ENCODE peak calls at places on chromosomes 13 and 19, in ten cellular contexts. One of them, this sample, is unnamed.

GRCh38 chr19:18386543-18387251 is 739 bp downstream of the GDF15 start:
- DNase-seq in mucosa of descending colon: peak; percentile 70
- DNase-seq in ovary: no peak
- DNase-seq in epithelial cell of esophagus: no peak
- DNase-seq in heart right ventricle: no peak
- DNase-seq in hepatocyte: peak; percentile 11
- DNase-seq in GM23338: no peak
- DNase-seq in Panc1: no peak
- DNase-seq in CD8-positive, alpha-beta T cell: no peak
- DNase-seq in fibroblast of mammary gland: no peak
- DNase-seq in this sample: no peak

GRCh38 chr13:87259479-87260083 is 411.6 kb upstream of the SLITRK5 start:
- DNase-seq in mucosa of descending colon: no peak
- DNase-seq in ovary: no peak
- DNase-seq in epithelial cell of esophagus: peak; percentile 20
- DNase-seq in heart right ventricle: no peak
- DNase-seq in hepatocyte: peak; percentile 43
- DNase-seq in GM23338: peak; percentile 77
- DNase-seq in Panc1: no peak
- DNase-seq in CD8-positive, alpha-beta T cell: no peak
- DNase-seq in fibroblast of mammary gland: no peak
- DNase-seq in this sample: no peak

GRCh38 chr19:31231181-31231580 is 118.1 kb downstream of the TSHZ3 start:
- DNase-seq in mucosa of descending colon: no peak
- DNase-seq in ovary: no peak
- DNase-seq in epithelial cell of esophagus: no peak
- DNase-seq in heart right ventricle: no peak
- DNase-seq in hepatocyte: no peak
- DNase-seq in GM23338: no peak
- DNase-seq in Panc1: no peak
- DNase-seq in CD8-positive, alpha-beta T cell: no peak
- DNase-seq in fibroblast of mammary gland: no peak
- DNase-seq in this sample: no peak

GRCh38 chr13:90256746-90257145 is 1090.7 kb upstream of the MIR17HG start:
- DNase-seq in mucosa of descending colon: no peak
- DNase-seq in ovary: no peak
- DNase-seq in epithelial cell of esophagus: no peak
- DNase-seq in heart right ventricle: no peak
- DNase-seq in hepatocyte: no peak
- DNase-seq in GM23338: no peak
- DNase-seq in Panc1: no peak
- DNase-seq in CD8-positive, alpha-beta T cell: no peak
- DNase-seq in fibroblast of mammary gland: no peak
- DNase-seq in this sample: no peak

GRCh38 chr19:17125728-17126677 is 50.4 kb downstream of the MYO9B start:
- DNase-seq in mucosa of descending colon: peak; percentile 63
- DNase-seq in ovary: no peak
- DNase-seq in epithelial cell of esophagus: no peak
- DNase-seq in heart right ventricle: peak; percentile 61
- DNase-seq in hepatocyte: no peak
- DNase-seq in GM23338: peak; percentile 41
- DNase-seq in Panc1: no peak
- DNase-seq in CD8-positive, alpha-beta T cell: peak; percentile 72
- DNase-seq in fibroblast of mammary gland: peak; percentile 48
- DNase-seq in this sample: peak; percentile 94

GRCh38 chr19:35037716-35038622 is 3.6 kb upstream of the HPN start:
- DNase-seq in mucosa of descending colon: no peak
- DNase-seq in ovary: no peak
- DNase-seq in epithelial cell of esophagus: no peak
- DNase-seq in heart right ventricle: no peak
- DNase-seq in hepatocyte: no peak
- DNase-seq in GM23338: no peak
- DNase-seq in Panc1: no peak
- DNase-seq in CD8-positive, alpha-beta T cell: no peak
- DNase-seq in fibroblast of mammary gland: no peak
- DNase-seq in this sample: peak; percentile 66

GRCh38 chr13:77213644-77214043 is 113.2 kb downstream of the MYCBP2 start:
- DNase-seq in mucosa of descending colon: no peak
- DNase-seq in ovary: no peak
- DNase-seq in epithelial cell of esophagus: peak; percentile 61
- DNase-seq in heart right ventricle: no peak
- DNase-seq in hepatocyte: no peak
- DNase-seq in GM23338: no peak
- DNase-seq in Panc1: no peak
- DNase-seq in CD8-positive, alpha-beta T cell: no peak
- DNase-seq in fibroblast of mammary gland: peak; percentile 12
- DNase-seq in this sample: no peak

GRCh38 chr19:38034153-38034835 is 127.3 kb downstream of the SIPA1L3 start:
- DNase-seq in mucosa of descending colon: peak; percentile 32
- DNase-seq in ovary: no peak
- DNase-seq in epithelial cell of esophagus: no peak
- DNase-seq in heart right ventricle: no peak
- DNase-seq in hepatocyte: no peak
- DNase-seq in GM23338: no peak
- DNase-seq in Panc1: no peak
- DNase-seq in CD8-positive, alpha-beta T cell: no peak
- DNase-seq in fibroblast of mammary gland: peak; percentile 57
- DNase-seq in this sample: peak; percentile 40

GRCh38 chr19:27762933-27763332 is 1450.0 kb downstream of the UQCRFS1 start:
- DNase-seq in mucosa of descending colon: no peak
- DNase-seq in ovary: no peak
- DNase-seq in epithelial cell of esophagus: no peak
- DNase-seq in heart right ventricle: no peak
- DNase-seq in hepatocyte: no peak
- DNase-seq in GM23338: no peak
- DNase-seq in Panc1: no peak
- DNase-seq in CD8-positive, alpha-beta T cell: no peak
- DNase-seq in fibroblast of mammary gland: no peak
- DNase-seq in this sample: no peak

GRCh38 chr13:99970761-99971575 is 599 bp downstream of the ZIC5 start:
- DNase-seq in mucosa of descending colon: no peak
- DNase-seq in ovary: no peak
- DNase-seq in epithelial cell of esophagus: no peak
- DNase-seq in heart right ventricle: no peak
- DNase-seq in hepatocyte: no peak
- DNase-seq in GM23338: peak; percentile 69
- DNase-seq in Panc1: no peak
- DNase-seq in CD8-positive, alpha-beta T cell: no peak
- DNase-seq in fibroblast of mammary gland: no peak
- DNase-seq in this sample: no peak

GRCh38 chr13:99969368-99969933 is 2.1 kb downstream of the ZIC5 start:
- DNase-seq in mucosa of descending colon: no peak
- DNase-seq in ovary: no peak
- DNase-seq in epithelial cell of esophagus: no peak
- DNase-seq in heart right ventricle: no peak
- DNase-seq in hepatocyte: no peak
- DNase-seq in GM23338: no peak
- DNase-seq in Panc1: no peak
- DNase-seq in CD8-positive, alpha-beta T cell: no peak
- DNase-seq in fibroblast of mammary gland: no peak
- DNase-seq in this sample: no peak

GRCh38 chr13:99968521-99969367 is 2.8 kb downstream of the ZIC5 start:
- DNase-seq in mucosa of descending colon: peak; percentile 54
- DNase-seq in ovary: no peak
- DNase-seq in epithelial cell of esophagus: no peak
- DNase-seq in heart right ventricle: no peak
- DNase-seq in hepatocyte: no peak
- DNase-seq in GM23338: peak; percentile 68
- DNase-seq in Panc1: no peak
- DNase-seq in CD8-positive, alpha-beta T cell: no peak
- DNase-seq in fibroblast of mammary gland: no peak
- DNase-seq in this sample: no peak

GRCh38 chr13:99971576-99972189 is at the start of gene ZIC5:
- DNase-seq in mucosa of descending colon: no peak
- DNase-seq in ovary: no peak
- DNase-seq in epithelial cell of esophagus: no peak
- DNase-seq in heart right ventricle: no peak
- DNase-seq in hepatocyte: no peak
- DNase-seq in GM23338: peak; percentile 93
- DNase-seq in Panc1: no peak
- DNase-seq in CD8-positive, alpha-beta T cell: no peak
- DNase-seq in fibroblast of mammary gland: no peak
- DNase-seq in this sample: no peak

DNA sequence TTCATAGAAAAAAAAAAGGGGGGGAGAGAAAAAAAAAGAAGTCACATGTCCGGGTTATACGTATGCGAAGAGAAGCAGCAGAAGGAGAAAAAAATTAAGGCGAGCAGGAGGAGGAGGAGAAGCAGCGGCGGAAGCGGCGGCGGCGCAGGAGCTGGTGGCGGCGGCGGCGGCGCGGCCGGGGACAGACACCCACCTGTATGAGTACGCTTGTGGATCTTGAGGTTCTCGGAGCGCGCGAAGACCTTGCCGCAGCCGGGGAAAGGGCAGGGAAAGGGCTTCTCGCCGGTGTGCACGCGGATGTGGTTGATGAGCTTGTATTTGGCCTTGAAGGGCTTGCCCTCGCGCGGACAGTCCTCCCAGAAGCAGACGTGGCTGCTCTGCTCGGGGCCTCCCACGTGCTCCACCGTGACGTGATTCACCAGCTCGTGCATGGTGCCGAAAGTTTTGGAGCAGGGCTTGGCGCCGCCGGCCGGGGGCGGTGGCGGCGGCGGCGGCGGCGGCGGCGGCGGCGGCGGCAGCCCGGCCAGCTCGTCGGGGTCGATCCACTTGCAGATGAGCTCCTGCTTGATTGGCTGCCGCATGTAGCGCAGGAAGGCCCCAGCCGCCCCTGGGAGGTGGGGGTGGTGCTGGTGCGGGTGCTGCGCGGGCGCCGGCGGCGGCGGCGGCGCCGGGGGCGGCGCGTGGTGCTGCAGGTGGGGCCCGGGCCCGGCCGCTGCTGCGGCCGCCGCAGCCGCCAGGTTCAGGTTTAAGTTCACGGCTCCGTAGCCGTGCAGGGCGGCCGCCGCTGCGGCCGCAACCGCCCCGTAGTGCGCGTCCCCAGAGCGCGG is 1.4 kb downstream of the ZIC5 start:
- DNase-seq in mucosa of descending colon: no peak
- DNase-seq in ovary: peak; percentile 38
- DNase-seq in epithelial cell of esophagus: no peak
- DNase-seq in heart right ventricle: no peak
- DNase-seq in hepatocyte: no peak
- DNase-seq in GM23338: peak; percentile 84
- DNase-seq in Panc1: no peak
- DNase-seq in CD8-positive, alpha-beta T cell: no peak
- DNase-seq in fibroblast of mammary gland: peak; percentile 26
- DNase-seq in this sample: peak; percentile 23
- H3K4me3 ChIP-seq in mucosa of descending colon: no peak overlapping the region
- H3K4me3 ChIP-seq in ovary: peak overlapping the region; percentile 9
- H3K4me3 ChIP-seq in epithelial cell of esophagus: no peak overlapping the region
- H3K4me3 ChIP-seq in heart right ventricle: peak overlapping the region; percentile 44
- H3K4me3 ChIP-seq in hepatocyte: peak overlapping the region; percentile 29
- H3K4me3 ChIP-seq in GM23338: peak overlapping the region; percentile 91
- H3K4me3 ChIP-seq in Panc1: peak overlapping the region; percentile 69
- H3K4me3 ChIP-seq in CD8-positive, alpha-beta T cell: peak overlapping the region; percentile 47
- H3K4me3 ChIP-seq in fibroblast of mammary gland: no peak overlapping the region
- H3K4me3 ChIP-seq in this sample: no peak overlapping the region

DNA sequence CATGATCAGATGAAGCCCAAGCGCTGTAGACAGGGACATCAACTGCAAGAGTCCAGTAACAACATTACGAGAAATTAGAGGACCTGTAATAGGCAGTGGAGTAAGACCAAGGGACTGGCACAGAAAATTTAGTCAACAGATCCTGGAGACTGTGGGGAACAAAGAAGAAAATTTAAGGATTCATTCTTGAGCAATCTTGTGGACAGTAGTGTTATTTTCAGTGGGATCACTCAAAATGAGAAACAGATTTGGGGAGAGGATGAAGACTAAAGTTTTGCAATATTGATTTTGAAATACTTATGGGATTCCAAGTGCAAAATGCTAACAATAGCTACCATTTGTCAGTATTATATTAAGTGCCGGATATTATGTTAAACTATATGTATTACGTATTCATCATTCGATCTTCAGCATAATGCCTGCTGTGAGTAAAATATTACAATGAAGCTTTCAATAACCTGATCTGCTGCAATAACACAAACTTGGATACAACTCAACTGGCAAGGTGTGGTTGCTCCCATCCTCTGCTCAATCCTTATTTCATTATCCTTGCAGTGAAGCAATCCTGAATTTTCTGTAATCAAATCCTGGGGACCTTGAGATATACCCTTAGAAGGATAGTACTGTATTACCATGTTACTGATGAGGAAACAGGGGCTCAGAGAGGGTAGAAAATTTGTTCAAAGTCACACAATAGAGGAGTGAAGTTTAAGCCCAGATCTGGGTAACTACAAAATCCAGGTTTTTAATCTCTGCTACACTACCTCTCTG is 84.2 kb downstream of the SACS start:
- DNase-seq in mucosa of descending colon: no peak
- DNase-seq in ovary: no peak
- DNase-seq in epithelial cell of esophagus: no peak
- DNase-seq in heart right ventricle: no peak
- DNase-seq in hepatocyte: no peak
- DNase-seq in GM23338: no peak
- DNase-seq in Panc1: no peak
- DNase-seq in CD8-positive, alpha-beta T cell: no peak
- DNase-seq in fibroblast of mammary gland: peak; percentile 86
- DNase-seq in this sample: no peak
- TF ChIP-seq CTCF in mucosa of descending colon: no peak
- TF ChIP-seq CTCF in ovary: no peak
- TF ChIP-seq CTCF in epithelial cell of esophagus: no peak
- TF ChIP-seq CTCF in heart right ventricle: no peak
- TF ChIP-seq CTCF in hepatocyte: no peak
- TF ChIP-seq CTCF in GM23338: no peak
- TF ChIP-seq CTCF in Panc1: no peak
- TF ChIP-seq CTCF in CD8-positive, alpha-beta T cell: no peak
- TF ChIP-seq CTCF in fibroblast of mammary gland: no peak
- TF ChIP-seq CTCF in this sample: no peak

GRCh38 chr19:7682175-7682855 is 1.7 kb downstream of the TRAPPC5 start:
- DNase-seq in mucosa of descending colon: no peak
- DNase-seq in ovary: no peak
- DNase-seq in epithelial cell of esophagus: no peak
- DNase-seq in heart right ventricle: no peak
- DNase-seq in hepatocyte: no peak
- DNase-seq in GM23338: peak; percentile 83
- DNase-seq in Panc1: no peak
- DNase-seq in CD8-positive, alpha-beta T cell: no peak
- DNase-seq in fibroblast of mammary gland: no peak
- DNase-seq in this sample: no peak
- H3K4me3 ChIP-seq in mucosa of descending colon: no peak overlapping the region
- H3K4me3 ChIP-seq in ovary: peak overlapping the region; percentile 100
- H3K4me3 ChIP-seq in epithelial cell of esophagus: peak overlapping the region; percentile 84
- H3K4me3 ChIP-seq in heart right ventricle: peak overlapping the region; percentile 94
- H3K4me3 ChIP-seq in hepatocyte: no peak overlapping the region
- H3K4me3 ChIP-seq in GM23338: peak overlapping the region; percentile 92
- H3K4me3 ChIP-seq in Panc1: no peak overlapping the region
- H3K4me3 ChIP-seq in CD8-positive, alpha-beta T cell: peak overlapping the region; percentile 92
- H3K4me3 ChIP-seq in fibroblast of mammary gland: peak overlapping the region; percentile 84
- H3K4me3 ChIP-seq in this sample: peak overlapping the region; percentile 78

DNA sequence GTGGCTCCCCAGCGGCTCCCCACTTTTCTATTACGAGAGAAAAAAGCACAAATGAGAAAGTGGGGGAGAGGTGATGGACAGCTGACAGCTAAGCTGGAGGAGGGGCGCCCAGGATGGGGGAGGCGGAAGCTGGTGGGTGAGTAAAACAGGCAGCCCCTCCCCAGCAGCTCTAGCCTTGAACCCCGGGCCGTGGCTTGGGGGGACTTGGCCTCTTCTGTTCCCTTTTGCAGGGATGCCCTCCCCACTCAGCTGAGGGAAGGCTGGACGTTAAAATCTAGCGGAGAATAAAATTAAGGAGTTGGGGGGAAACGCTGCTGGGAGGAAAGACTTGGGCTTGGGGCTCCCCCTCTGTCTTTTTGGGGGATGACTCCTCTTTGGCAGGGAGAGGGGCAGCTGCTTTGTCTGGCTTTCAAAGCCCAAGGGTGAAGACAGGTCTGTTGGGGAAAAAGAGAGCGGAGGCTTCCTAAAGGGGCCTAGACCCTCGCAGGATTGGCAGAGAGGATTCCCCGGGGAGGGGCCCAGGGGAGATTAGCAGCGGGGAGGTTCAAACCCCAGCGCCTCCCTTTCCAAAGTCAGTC is 1.4 kb upstream of the SAMD1 start:
- DNase-seq in mucosa of descending colon: no peak
- DNase-seq in ovary: no peak
- DNase-seq in epithelial cell of esophagus: no peak
- DNase-seq in heart right ventricle: no peak
- DNase-seq in hepatocyte: no peak
- DNase-seq in GM23338: peak; percentile 65
- DNase-seq in Panc1: no peak
- DNase-seq in CD8-positive, alpha-beta T cell: peak; percentile 38
- DNase-seq in fibroblast of mammary gland: no peak
- DNase-seq in this sample: no peak
- TF ChIP-seq CTCF in mucosa of descending colon: no peak
- TF ChIP-seq CTCF in ovary: no peak
- TF ChIP-seq CTCF in epithelial cell of esophagus: no peak
- TF ChIP-seq CTCF in heart right ventricle: no peak
- TF ChIP-seq CTCF in hepatocyte: no peak
- TF ChIP-seq CTCF in GM23338: peak; percentile 32
- TF ChIP-seq CTCF in Panc1: no peak
- TF ChIP-seq CTCF in CD8-positive, alpha-beta T cell: no peak
- TF ChIP-seq CTCF in fibroblast of mammary gland: no peak
- TF ChIP-seq CTCF in this sample: no peak

This sample was measured in GM12865.